ENCODE peak calls at places on chromosome 11, in nine cellular contexts. I is KG1; Y is EH; U is activated T-cell treated with anti-CD3 and anti-CD28 coated beads, Interleukin-2, amount 50 U/mL, for 72 hours; W is tibial nerve; L is activated CD4-positive, CD25-positive, alpha-beta regulatory T cell treated with anti-CD3 and anti-CD28 coated beads, Interleukin-2, amount 50 U/mL, for 16 hours; K is osteoblast; T is Right ventricle myocardium superior; J is NCI-H748 treated with DMSO at 0.1 percent for 48 hours. Q is an unnamed sample.

GRCh38 chr11:84865257-84865656 is 761.9 kb downstream of the DLG2 start:
- DNase-seq in I (no peak), Y (peak), U (no peak), W (no peak), L (no peak), K (no peak), T (no peak), J (no peak), Q (no peak)

GRCh38 chr11:82239498-82239897 is 494.2 kb downstream of the FAM181B start:
- DNase-seq in I (no peak), Y (no peak), U (no peak), W (no peak), L (no peak), K (no peak), T (no peak), J (no peak), Q (no peak)

GRCh38 chr11:33045551-33046255 is 6.3 kb downstream of the TCP11L1 start:
- DNase-seq in I (no peak), Y (peak), U (no peak), W (no peak), L (no peak), K (no peak), T (no peak), J (no peak), Q (no peak)

GRCh38 chr11:95697614-95698408 is 91.8 kb downstream of the FAM76B start:
- DNase-seq in I (peak), Y (no peak), U (no peak), W (no peak), L (no peak), K (no peak), T (no peak), J (no peak), Q (no peak)

GRCh38 chr11:131033151-131033651 is 116.9 kb upstream of the SNX19 start:
- DNase-seq in I (no peak), Y (peak), U (no peak), W (no peak), L (no peak), K (peak), T (no peak), J (no peak), Q (no peak)

GRCh38 chr11:63831326-63831725 is 7.6 kb upstream of the MARK2 start:
- DNase-seq in I (no peak), Y (no peak), U (no peak), W (no peak), L (no peak), K (no peak), T (no peak), J (no peak), Q (no peak)

GRCh38 chr11:73372371-73372993 is 3.7 kb upstream of the RELT start:
- DNase-seq in I (peak), Y (peak), U (no peak), W (no peak), L (no peak), K (peak), T (no peak), J (no peak), Q (no peak)

GRCh38 chr11:118406599-118407166 is 5.3 kb downstream of the ATP5MG start:
- DNase-seq in I (no peak), Y (peak), U (no peak), W (no peak), L (no peak), K (no peak), T (no peak), J (peak), Q (no peak)

GRCh38 chr11:210122-210802 is 2.8 kb downstream of the RIC8A start:
- DNase-seq in I (no peak), Y (peak), U (no peak), W (no peak), L (no peak), K (peak), T (peak), J (no peak), Q (no peak)

Q was measured in naive thymus-derived CD4-positive, alpha-beta T cell.